ENCODE peak calls at places on chromosomes 13 and 19, in four cellular contexts. J, G, Y and P are unnamed samples.

GRCh38 chr19:2497186-2497585 is 21.3 kb downstream of the GADD45B start:
- DNase-seq in J (no peak), G (no peak), Y (no peak), P (no peak)

GRCh38 chr19:53511357-53511756 is 26.6 kb upstream of the ZNF331 start:
- DNase-seq in G (no peak), J (no peak), Y (no peak), P (no peak)

GRCh38 chr19:3211191-3211590 is 13.3 kb upstream of the CELF5 start:
- DNase-seq in J (no peak), G (no peak), Y (no peak), P (no peak)

GRCh38 chr19:13195678-13196077 is 45.5 kb downstream of the IER2 start:
- DNase-seq in Y (no peak), J (peak; percentile 73), G (no peak), P (no peak)

GRCh38 chr13:36848228-36848982 is 29.4 kb downstream of the RFXAP start:
- DNase-seq in Y (no peak), J (no peak), G (no peak), P (peak; percentile 31)

GRCh38 chr19:44051654-44052402 is at the start of gene ZNF223:
- DNase-seq in Y (peak; percentile 73), G (peak; percentile 91), J (peak; percentile 35), P (peak; percentile 93)

GRCh38 chr13:30576528-30576927 is 41.2 kb upstream of the USPL1 start:
- DNase-seq in J (no peak), Y (no peak), G (no peak), P (no peak)

GRCh38 chr13:97914537-97914936 is 38.9 kb upstream of the IPO5 start:
- DNase-seq in G (no peak), J (no peak), Y (no peak), P (no peak)

GRCh38 chr19:15072930-15073647 is 8.9 kb upstream of the OR1I1 start:
- DNase-seq in J (no peak), G (no peak), Y (no peak), P (no peak)

GRCh38 chr19:42628411-42629135 is 33.8 kb upstream of the CEACAM8 start:
- DNase-seq in Y (no peak), G (no peak), J (no peak), P (no peak)

GRCh38 chr13:110119943-110120905 is 186.7 kb downstream of the COL4A1 start:
- DNase-seq in J (no peak), Y (no peak), G (no peak), P (peak; percentile 13)

GRCh38 chr19:46486358-46486757 is 9.3 kb downstream of the PNMA8B start:
- DNase-seq in Y (no peak), G (no peak), J (no peak), P (no peak)

GRCh38 chr13:36891752-36892151 is 28.3 kb downstream of the SMAD9 start:
- DNase-seq in Y (peak; percentile 16), J (no peak), G (no peak), P (no peak)

GRCh38 chr19:39145180-39145953 is 19.8 kb downstream of the PAK4 start:
- DNase-seq in J (no peak), G (no peak), Y (no peak), P (no peak)

GRCh38 chr19:2145831-2146241 is 5.5 kb downstream of the AP3D1 start:
- DNase-seq in Y (no peak), J (no peak), G (no peak), P (no peak)

GRCh38 chr19:18593367-18594095 is 4.9 kb downstream of the REX1BD start:
- DNase-seq in G (no peak), Y (no peak), J (no peak), P (peak; percentile 39)

GRCh38 chr13:110116072-110116487 is 190.9 kb downstream of the COL4A1 start:
- DNase-seq in G (no peak), Y (no peak), J (peak; percentile 56), P (no peak)

GRCh38 chr13:21243045-21243842 is 66.8 kb downstream of the MRPL57 start:
- DNase-seq in J (no peak), G (no peak), Y (no peak), P (no peak)

GRCh38 chr19:47726467-47726866 is 13.2 kb downstream of the EHD2 start:
- DNase-seq in J (no peak), Y (no peak), G (peak; percentile 61), P (no peak)

GRCh38 chr19:46309056-46309455 is 12.2 kb downstream of the HIF3A start:
- DNase-seq in Y (no peak), J (no peak), G (no peak), P (no peak)

GRCh38 chr13:96982672-96983071 is 11.6 kb downstream of the OXGR1 start:
- DNase-seq in J (no peak), G (no peak), Y (no peak), P (no peak)

GRCh38 chr19:31693870-31694269 is 344.6 kb upstream of the TSHZ3 start:
- DNase-seq in J (no peak), G (no peak), Y (no peak), P (no peak)

GRCh38 chr13:51118809-51119431 is 7.8 kb upstream of the C13orf42 start:
- DNase-seq in J (no peak), G (no peak), Y (no peak), P (no peak)

GRCh38 chr19:45667620-45668341 is at the start of gene GIPR:
- DNase-seq in Y (no peak), G (no peak), J (no peak), P (peak; percentile 94)

GRCh38 chr19:32355309-32355708 is 9.9 kb downstream of the ZNF507 start:
- DNase-seq in G (no peak), J (no peak), Y (no peak), P (no peak)